ENCODE peak calls at places on chromosomes 4 and X, in eight cellular contexts. I is CD4-positive, alpha-beta T cell; C is prostate gland; Z is astrocyte of the spinal cord; H is IMR-90; X is activated CD8-positive, alpha-beta T cell treated with anti-CD3 and anti-CD28 coated beads for 36 hours; P is psoas muscle; O is WTC11. Y is an unnamed sample.

GRCh38 chr4:67393007-67393406 is 152.3 kb downstream of the CENPC start:
- DNase-seq in Z (no peak), X (no peak), I (no peak), H (no peak), P (no peak), O (no peak), C (no peak), Y (no peak)

GRCh38 chr4:11724731-11725130 is 296.0 kb upstream of the HS3ST1 start:
- DNase-seq in Z (peak; percentile 68), H (peak; percentile 82), I (no peak), C (no peak), O (no peak), X (no peak), P (no peak), Y (no peak)

GRCh38 chrX:85569096-85569495 is 189.6 kb upstream of the POF1B start:
- DNase-seq in P (no peak), X (no peak), H (no peak), C (no peak), I (no peak), Z (no peak), O (no peak), Y (no peak)

GRCh38 chrX:147699061-147699460 is 212.7 kb upstream of the FMR1 start:
- DNase-seq in H (no peak), O (no peak), X (no peak), Z (no peak), C (no peak), I (no peak), P (no peak), Y (no peak)

GRCh38 chr4:173464486-173464885 is 65.5 kb downstream of the HAND2 start:
- DNase-seq in C (no peak), X (no peak), O (no peak), I (no peak), Z (no peak), H (no peak), P (no peak), Y (no peak)

GRCh38 chr4:53889335-53890084 is 174.9 kb downstream of the CHIC2 start:
- DNase-seq in I (no peak), X (no peak), C (no peak), H (peak; percentile 76), O (no peak), P (no peak), Z (no peak), Y (no peak)

GRCh38 chrX:133749370-133749769 is 236.0 kb downstream of the GPC3 start:
- DNase-seq in C (no peak), O (no peak), X (peak; percentile 4), H (no peak), Z (no peak), I (peak; percentile 2), P (no peak), Y (no peak)

GRCh38 chr4:169268951-169269781 is 1.6 kb downstream of the SH3RF1 start:
- DNase-seq in I (no peak), X (no peak), C (peak; percentile 20), H (peak; percentile 87), O (no peak), Z (peak; percentile 79), P (peak; percentile 13), Y (no peak)

GRCh38 chr4:157888281-157888680 is 284.5 kb downstream of the GASK1B start:
- DNase-seq in Z (no peak), O (no peak), H (no peak), I (no peak), C (no peak), P (no peak), X (no peak), Y (no peak)

GRCh38 chr4:16496501-16496900 is 270.2 kb upstream of the TAPT1 start:
- DNase-seq in C (no peak), X (no peak), Z (peak; percentile 31), I (no peak), O (no peak), P (peak; percentile 15), H (peak; percentile 67), Y (no peak)

GRCh38 chr4:153573881-153574807 is 108.0 kb downstream of the TMEM131L start:
- DNase-seq in P (peak; percentile 37), C (peak; percentile 58), I (peak; percentile 51), O (no peak), X (peak; percentile 80), H (peak; percentile 88), Z (peak; percentile 87), Y (peak; percentile 41)

GRCh38 chr4:26105815-26106699 is 192.0 kb downstream of the SMIM20 start:
- DNase-seq in X (no peak), H (peak; percentile 80), O (no peak), Z (peak; percentile 62), P (no peak), I (no peak), C (no peak), Y (no peak)

GRCh38 chr4:123088521-123088920 is 166.1 kb upstream of the NUDT6 start:
- DNase-seq in C (no peak), Z (no peak), X (no peak), O (no peak), P (no peak), I (no peak), H (no peak), Y (no peak)

GRCh38 chr4:26873391-26874026 is 12.9 kb downstream of the STIM2 start:
- DNase-seq in I (no peak), H (no peak), C (no peak), Z (no peak), O (no peak), X (peak; percentile 93), P (no peak), Y (no peak)

GRCh38 chr4:7557447-7557846 is 122.7 kb upstream of the PSAPL1 start:
- DNase-seq in I (no peak), H (peak; percentile 82), C (no peak), Z (peak; percentile 61), X (no peak), P (no peak), O (no peak), Y (no peak)

GRCh38 chr4:7553280-7553679 is 118.5 kb upstream of the PSAPL1 start:
- DNase-seq in P (no peak), O (no peak), X (no peak), I (no peak), H (no peak), C (no peak), Z (no peak), Y (no peak)

GRCh38 chr4:7552466-7552865 is 117.7 kb upstream of the PSAPL1 start:
- DNase-seq in C (no peak), I (no peak), O (no peak), P (no peak), X (no peak), Z (no peak), H (no peak), Y (no peak)

GRCh38 chr4:7556558-7556957 is 121.8 kb upstream of the PSAPL1 start:
- DNase-seq in X (no peak), Z (no peak), O (no peak), I (no peak), H (no peak), C (no peak), P (no peak), Y (no peak)

DNA sequence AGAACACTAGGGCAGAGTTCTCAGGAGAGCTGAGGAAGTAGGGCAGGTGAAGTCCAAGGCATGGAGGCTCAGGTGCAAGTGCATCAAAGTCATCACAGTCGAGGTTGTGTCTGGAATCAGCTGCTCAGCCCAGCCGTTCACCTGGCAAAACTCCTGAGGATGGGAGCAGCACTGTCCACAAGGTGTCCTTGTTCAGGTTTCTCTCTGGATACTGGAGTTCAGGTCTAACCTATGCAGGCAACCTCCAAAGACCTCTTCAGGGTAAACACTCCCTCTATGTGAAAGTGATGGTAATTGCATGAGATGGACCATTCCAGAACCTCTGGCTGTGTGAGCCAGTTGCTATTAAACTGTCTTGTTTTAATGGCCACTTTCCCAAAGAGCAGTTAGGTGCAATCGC is 120.2 kb upstream of the PSAPL1 start:
- DNase-seq in P (no peak), I (no peak), C (no peak), H (no peak), X (no peak), O (no peak), Z (no peak), Y (no peak)
- TF ChIP-seq CTCF in P (no peak), I (no peak), C (no peak), H (no peak), X (no peak), O (no peak), Z (no peak), Y (no peak)

DNA sequence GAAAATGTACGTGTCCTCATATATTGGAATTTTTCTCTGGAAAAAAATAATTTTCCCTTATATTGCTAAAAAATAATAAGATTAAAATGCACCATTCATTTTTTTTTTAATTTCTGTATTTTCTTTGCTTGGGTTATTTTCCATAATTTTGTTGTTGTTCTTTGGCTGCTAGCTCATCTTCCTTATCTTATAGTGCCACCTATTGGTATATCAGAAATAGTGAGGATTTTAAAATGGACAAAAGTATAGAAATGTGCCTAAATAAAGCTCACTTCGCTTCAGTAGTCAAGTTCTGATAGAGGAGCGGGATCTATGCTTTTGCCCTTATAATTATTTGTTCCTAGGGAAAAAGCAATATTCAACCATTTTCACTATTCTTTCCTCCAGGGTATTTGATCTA is 134.8 kb downstream of the NAP1L3 start:
- DNase-seq in P (no peak), O (no peak), H (no peak), I (no peak), X (no peak), C (no peak), Z (no peak), Y (no peak)
- TF ChIP-seq CTCF in P (no peak), O (peak; percentile 13), H (peak; percentile 46), I (no peak), X (no peak), C (no peak), Z (no peak), Y (peak; percentile 29)

GRCh38 chr4:7594013-7594412 is 159.3 kb upstream of the PSAPL1 start:
- DNase-seq in C (no peak), Z (no peak), H (no peak), P (no peak), O (peak; percentile 24), I (no peak), X (no peak), Y (no peak)
- TF ChIP-seq CTCF in C (no peak), Z (no peak), H (no peak), P (no peak), O (no peak), I (no peak), X (no peak), Y (no peak)

GRCh38 chrX:107541244-107541643 is 87.1 kb upstream of the PRPS1 start:
- DNase-seq in H (peak; percentile 52), Z (no peak), X (no peak), P (no peak), C (no peak), I (no peak), O (no peak), Y (no peak)

GRCh38 chrX:107537815-107538214 is 88.4 kb downstream of the FRMPD3 start:
- DNase-seq in H (peak; percentile 50), I (peak; percentile 3), O (peak; percentile 43), P (no peak), Z (peak; percentile 40), C (no peak), X (peak; percentile 62), Y (no peak)

GRCh38 chrX:107547621-107548020 is 80.7 kb upstream of the PRPS1 start:
- DNase-seq in O (no peak), P (no peak), I (no peak), C (no peak), Z (no peak), H (no peak), X (no peak), Y (no peak)

DNA sequence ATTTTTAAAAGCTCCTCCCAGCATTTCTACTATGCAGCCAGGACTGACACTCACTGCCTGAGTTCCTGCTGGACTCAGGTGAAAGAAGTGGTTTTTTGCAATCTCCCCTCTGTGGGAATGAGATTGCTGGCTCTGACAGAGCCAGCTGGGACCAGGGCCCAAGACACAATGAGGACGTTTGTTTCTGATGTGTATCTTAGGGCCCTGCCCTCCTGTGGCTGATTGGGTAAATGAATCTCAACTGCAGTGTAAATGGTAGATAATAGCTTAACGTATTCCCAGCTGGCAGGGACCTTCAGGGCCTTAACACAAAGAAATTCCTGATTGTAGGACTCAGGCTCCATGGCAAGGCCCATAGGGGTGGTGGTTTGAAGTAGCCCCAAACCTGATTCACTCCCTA is 85.8 kb upstream of the PRPS1 start:
- DNase-seq in Z (peak; percentile 27), P (no peak), I (no peak), O (peak; percentile 14), X (no peak), H (peak; percentile 34), C (peak; percentile 16), Y (no peak)
- TF ChIP-seq CTCF in Z (no peak), P (no peak), I (no peak), O (no peak), X (no peak), H (peak; percentile 29), C (no peak), Y (peak; percentile 35)